ENCODE peak calls at places on chromosomes 7 and 10, in six cellular contexts. One of them, this sample, is unnamed.

GRCh38 chr7:30068117-30068516 is 39.9 kb downstream of the PLEKHA8 start:
- DNase-seq in HCT116: no peak
- DNase-seq in foreskin fibroblast: peak; percentile 74
- DNase-seq in GM04504: peak; percentile 80
- DNase-seq in effector memory CD8-positive, alpha-beta T cell: no peak
- DNase-seq in stimulated activated CD4-positive, alpha-beta T cell treated with anti-CD3 and anti-CD28 coated beads, Interleukin-4, amount 100 ng/mL, for 1 hour: no peak
- DNase-seq in this sample: no peak

GRCh38 chr7:95002726-95003125 is 95.3 kb downstream of the PPP1R9A start:
- DNase-seq in stimulated activated CD4-positive, alpha-beta T cell treated with anti-CD3 and anti-CD28 coated beads, Interleukin-4, amount 100 ng/mL, for 1 hour: no peak
- DNase-seq in GM04504: no peak
- DNase-seq in HCT116: no peak
- DNase-seq in effector memory CD8-positive, alpha-beta T cell: no peak
- DNase-seq in foreskin fibroblast: no peak
- DNase-seq in this sample: no peak

GRCh38 chr7:159015081-159015893 is 129.4 kb downstream of the VIPR2 start:
- DNase-seq in stimulated activated CD4-positive, alpha-beta T cell treated with anti-CD3 and anti-CD28 coated beads, Interleukin-4, amount 100 ng/mL, for 1 hour: no peak
- DNase-seq in HCT116: no peak
- DNase-seq in effector memory CD8-positive, alpha-beta T cell: no peak
- DNase-seq in GM04504: no peak
- DNase-seq in foreskin fibroblast: peak; percentile 5
- DNase-seq in this sample: no peak

GRCh38 chr10:62153191-62153590 is 115.5 kb downstream of the RTKN2 start:
- DNase-seq in HCT116: no peak
- DNase-seq in foreskin fibroblast: peak; percentile 53
- DNase-seq in GM04504: peak; percentile 50
- DNase-seq in stimulated activated CD4-positive, alpha-beta T cell treated with anti-CD3 and anti-CD28 coated beads, Interleukin-4, amount 100 ng/mL, for 1 hour: no peak
- DNase-seq in effector memory CD8-positive, alpha-beta T cell: no peak
- DNase-seq in this sample: no peak

GRCh38 chr10:13715091-13715490 is 128.3 kb downstream of the PRPF18 start:
- DNase-seq in foreskin fibroblast: no peak
- DNase-seq in HCT116: no peak
- DNase-seq in stimulated activated CD4-positive, alpha-beta T cell treated with anti-CD3 and anti-CD28 coated beads, Interleukin-4, amount 100 ng/mL, for 1 hour: no peak
- DNase-seq in effector memory CD8-positive, alpha-beta T cell: no peak
- DNase-seq in GM04504: no peak
- DNase-seq in this sample: no peak

GRCh38 chr7:27314111-27314510 is 71.5 kb downstream of the EVX1 start:
- DNase-seq in effector memory CD8-positive, alpha-beta T cell: no peak
- DNase-seq in HCT116: no peak
- DNase-seq in stimulated activated CD4-positive, alpha-beta T cell treated with anti-CD3 and anti-CD28 coated beads, Interleukin-4, amount 100 ng/mL, for 1 hour: no peak
- DNase-seq in foreskin fibroblast: no peak
- DNase-seq in GM04504: no peak
- DNase-seq in this sample: no peak

GRCh38 chr7:6403907-6404306 is 43.8 kb downstream of the DAGLB start:
- DNase-seq in HCT116: no peak
- DNase-seq in GM04504: no peak
- DNase-seq in stimulated activated CD4-positive, alpha-beta T cell treated with anti-CD3 and anti-CD28 coated beads, Interleukin-4, amount 100 ng/mL, for 1 hour: no peak
- DNase-seq in foreskin fibroblast: no peak
- DNase-seq in effector memory CD8-positive, alpha-beta T cell: no peak
- DNase-seq in this sample: no peak

GRCh38 chr10:70088299-70088698 is 35.7 kb downstream of the MACROH2A2 start:
- DNase-seq in effector memory CD8-positive, alpha-beta T cell: no peak
- DNase-seq in foreskin fibroblast: no peak
- DNase-seq in GM04504: no peak
- DNase-seq in HCT116: no peak
- DNase-seq in stimulated activated CD4-positive, alpha-beta T cell treated with anti-CD3 and anti-CD28 coated beads, Interleukin-4, amount 100 ng/mL, for 1 hour: no peak
- DNase-seq in this sample: no peak

GRCh38 chr7:99551329-99551728 is 585 bp downstream of the FAM200A start:
- DNase-seq in foreskin fibroblast: no peak
- DNase-seq in HCT116: no peak
- DNase-seq in effector memory CD8-positive, alpha-beta T cell: no peak
- DNase-seq in GM04504: no peak
- DNase-seq in stimulated activated CD4-positive, alpha-beta T cell treated with anti-CD3 and anti-CD28 coated beads, Interleukin-4, amount 100 ng/mL, for 1 hour: no peak
- DNase-seq in this sample: no peak

GRCh38 chr10:3401491-3401938 is 228.9 kb upstream of the PITRM1 start:
- DNase-seq in GM04504: no peak
- DNase-seq in HCT116: no peak
- DNase-seq in foreskin fibroblast: peak; percentile 30
- DNase-seq in stimulated activated CD4-positive, alpha-beta T cell treated with anti-CD3 and anti-CD28 coated beads, Interleukin-4, amount 100 ng/mL, for 1 hour: no peak
- DNase-seq in effector memory CD8-positive, alpha-beta T cell: no peak
- DNase-seq in this sample: no peak

GRCh38 chr10:90847436-90847835 is 10.4 kb downstream of the HTR7 start:
- DNase-seq in effector memory CD8-positive, alpha-beta T cell: no peak
- DNase-seq in GM04504: no peak
- DNase-seq in HCT116: peak; percentile 71
- DNase-seq in foreskin fibroblast: peak; percentile 63
- DNase-seq in stimulated activated CD4-positive, alpha-beta T cell treated with anti-CD3 and anti-CD28 coated beads, Interleukin-4, amount 100 ng/mL, for 1 hour: no peak
- DNase-seq in this sample: no peak

GRCh38 chr10:86775056-86775858 is 18.8 kb downstream of the BMPR1A start:
- DNase-seq in GM04504: no peak
- DNase-seq in effector memory CD8-positive, alpha-beta T cell: no peak
- DNase-seq in foreskin fibroblast: no peak
- DNase-seq in stimulated activated CD4-positive, alpha-beta T cell treated with anti-CD3 and anti-CD28 coated beads, Interleukin-4, amount 100 ng/mL, for 1 hour: no peak
- DNase-seq in HCT116: no peak
- DNase-seq in this sample: no peak

GRCh38 chr7:27051451-27051850 is 44.3 kb downstream of the HOXA1 start:
- DNase-seq in effector memory CD8-positive, alpha-beta T cell: no peak
- DNase-seq in stimulated activated CD4-positive, alpha-beta T cell treated with anti-CD3 and anti-CD28 coated beads, Interleukin-4, amount 100 ng/mL, for 1 hour: no peak
- DNase-seq in foreskin fibroblast: no peak
- DNase-seq in HCT116: no peak
- DNase-seq in GM04504: no peak
- DNase-seq in this sample: no peak

GRCh38 chr10:127161482-127161881 is 34.9 kb downstream of the INSYN2A start:
- DNase-seq in foreskin fibroblast: no peak
- DNase-seq in stimulated activated CD4-positive, alpha-beta T cell treated with anti-CD3 and anti-CD28 coated beads, Interleukin-4, amount 100 ng/mL, for 1 hour: no peak
- DNase-seq in HCT116: no peak
- DNase-seq in GM04504: no peak
- DNase-seq in effector memory CD8-positive, alpha-beta T cell: no peak
- DNase-seq in this sample: no peak